ENCODE peak calls at places on chromosomes 11 and 22, in ten cellular contexts. G is GM12878; Q is body of pancreas; J is A549; Y is lower lobe of right lung; E is AG09309; T is astrocyte of the spinal cord; F is uterus; D is fibroblast of pulmonary artery; M is CD8-positive, alpha-beta T cell. K is an unnamed sample.

GRCh38 chr11:2205214-2205770 is 33.7 kb upstream of the TH start:
- DNase-seq in G (no peak), Q (no peak), J (no peak), Y (no peak), E (no peak), T (no peak), F (peak), D (no peak), M (no peak), K (no peak)

GRCh38 chr22:36331306-36331911 is 56.4 kb downstream of the MYH9 start:
- DNase-seq in G (peak), Q (peak), J (peak), Y (peak), E (peak), T (peak), F (peak), D (peak), M (peak), K (peak)

GRCh38 chr11:117612111-117612510 is 184.9 kb downstream of the DSCAML1 start:
- DNase-seq in G (no peak), Q (no peak), J (no peak), Y (no peak), E (no peak), T (no peak), F (no peak), D (no peak), M (no peak), K (no peak)

GRCh38 chr11:6608011-6608410 is 4.0 kb downstream of the TAF10 start:
- DNase-seq in G (no peak), Q (no peak), J (no peak), Y (no peak), E (no peak), T (no peak), F (peak), D (no peak), M (no peak), K (no peak)

GRCh38 chr11:69981119-69981770 is 96.9 kb upstream of the ANO1 start:
- DNase-seq in G (no peak), Q (no peak), J (no peak), Y (no peak), E (no peak), T (no peak), F (no peak), D (no peak), M (no peak), K (no peak)

GRCh38 chr11:33116535-33116934 is 44.7 kb downstream of the CSTF3 start:
- DNase-seq in G (no peak), Q (no peak), J (peak), Y (no peak), E (no peak), T (peak), F (no peak), D (peak), M (no peak), K (peak)

GRCh38 chr22:46798366-46799057 is 36.1 kb downstream of the TBC1D22A start:
- DNase-seq in G (no peak), Q (peak), J (peak), Y (peak), E (no peak), T (peak), F (peak), D (peak), M (peak), K (peak)

GRCh38 chr11:76234704-76235232 is 28.5 kb upstream of the WNT11 start:
- DNase-seq in G (no peak), Q (no peak), J (no peak), Y (peak), E (no peak), T (no peak), F (no peak), D (no peak), M (no peak), K (peak)

DNA sequence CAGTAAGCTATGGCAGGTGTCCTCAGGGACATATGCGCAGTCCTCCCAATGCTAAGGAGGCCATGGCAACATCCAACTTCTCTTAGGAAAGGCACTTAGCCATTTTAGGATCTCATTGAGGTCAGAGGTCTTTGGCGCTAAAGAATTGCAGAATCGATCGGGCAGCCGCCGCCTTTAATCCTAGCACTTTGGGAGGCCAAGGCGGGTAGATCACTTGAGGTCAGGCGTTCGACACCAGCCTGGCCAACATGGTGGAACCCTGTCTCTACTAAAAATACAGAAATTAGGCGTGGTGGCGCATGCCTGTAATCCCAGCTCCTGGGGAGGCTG is 1.2 kb upstream of the CHID1 start:
- DNase-seq in G (no peak), Q (no peak), J (no peak), Y (no peak), E (no peak), T (no peak), F (no peak), D (no peak), M (no peak), K (no peak)
- H3K4me3 ChIP-seq in G (peak), Q (no peak), J (peak), Y (peak), E (no peak), T (no peak), F (no peak), D (no peak), M (peak), K (no peak)

GRCh38 chr11:108561535-108561991 is 32.0 kb downstream of the EXPH5 start:
- DNase-seq in G (no peak), Q (no peak), J (no peak), Y (no peak), E (no peak), T (peak), F (no peak), D (peak), M (no peak), K (no peak)

GRCh38 chr11:108562746-108563581 is 30.6 kb downstream of the EXPH5 start:
- DNase-seq in G (no peak), Q (no peak), J (no peak), Y (no peak), E (no peak), T (no peak), F (no peak), D (no peak), M (no peak), K (no peak)

GRCh38 chr11:108558222-108558621 is 35.3 kb downstream of the EXPH5 start:
- DNase-seq in G (peak), Q (no peak), J (no peak), Y (no peak), E (no peak), T (no peak), F (no peak), D (no peak), M (no peak), K (no peak)

GRCh38 chr11:108559340-108559739 is 34.2 kb downstream of the EXPH5 start:
- DNase-seq in G (no peak), Q (no peak), J (no peak), Y (no peak), E (peak), T (peak), F (no peak), D (peak), M (no peak), K (peak)

GRCh38 chr11:108559904-108560303 is 33.7 kb downstream of the EXPH5 start:
- DNase-seq in G (no peak), Q (no peak), J (no peak), Y (no peak), E (peak), T (peak), F (no peak), D (peak), M (no peak), K (peak)
- H3K4me3 ChIP-seq in G (no peak), Q (no peak), J (no peak), Y (no peak), E (no peak), T (no peak), F (no peak), D (no peak), M (no peak), K (no peak)

DNA sequence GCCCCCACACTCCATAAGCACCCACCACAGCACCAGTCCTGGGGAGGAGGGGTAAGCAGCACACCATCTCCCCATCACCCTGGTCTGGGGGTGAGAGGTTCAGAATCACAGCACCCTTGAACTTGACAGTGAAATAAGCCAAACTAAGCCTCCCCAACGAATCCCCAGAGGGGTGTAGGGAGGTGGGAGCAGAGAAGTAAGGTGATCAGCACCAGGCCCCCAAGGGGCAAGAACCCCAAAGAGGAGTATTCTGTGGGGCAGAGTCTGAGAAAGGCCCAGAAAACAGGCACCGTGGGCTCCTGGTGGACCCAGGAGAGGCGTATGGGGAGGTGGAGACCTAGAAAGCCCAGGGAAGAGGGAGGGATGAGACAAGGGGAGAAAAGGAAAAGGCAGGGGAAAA is 30.9 kb downstream of the ARAP1 start:
- DNase-seq in G (no peak), Q (no peak), J (no peak), Y (no peak), E (no peak), T (no peak), F (no peak), D (no peak), M (no peak), K (no peak)
- H3K4me3 ChIP-seq in G (peak), Q (peak), J (peak), Y (peak), E (peak), T (peak), F (peak), D (peak), M (peak), K (peak)

DNA sequence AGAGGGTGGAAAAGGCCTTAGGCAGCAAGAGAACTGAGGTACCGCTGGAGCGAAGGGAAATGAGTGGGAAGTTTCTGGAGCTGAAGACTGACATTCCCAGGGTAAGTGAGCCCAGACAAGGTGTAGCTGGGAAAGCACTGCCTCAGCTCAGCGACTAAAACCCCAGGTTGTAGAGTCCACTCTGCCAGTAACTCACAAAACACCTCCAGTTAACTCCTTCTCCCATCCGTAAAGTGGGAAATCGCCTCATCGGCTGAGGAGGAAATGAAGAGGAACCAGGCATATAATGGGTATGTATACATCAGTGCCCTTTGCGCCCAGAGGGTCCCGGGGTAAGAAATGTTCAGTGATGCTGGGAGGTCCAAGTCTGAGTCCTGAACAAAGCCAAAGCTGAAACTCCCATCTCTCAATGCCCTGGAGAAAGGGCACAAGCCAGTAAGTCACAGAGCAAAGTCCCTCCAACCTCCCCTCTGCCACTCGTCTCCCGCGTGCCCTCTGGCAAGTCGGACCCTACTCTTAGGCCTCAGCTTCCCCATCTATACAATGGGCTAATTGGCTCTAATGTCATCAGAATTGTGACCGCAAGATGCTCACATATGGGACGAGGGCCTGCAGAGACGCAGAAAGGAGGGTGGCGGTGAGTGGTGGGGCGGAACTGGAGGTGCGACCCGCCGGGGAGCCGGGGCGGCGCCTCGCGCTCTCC is 588 bp downstream of the VPS37C start:
- DNase-seq in G (no peak), Q (no peak), J (no peak), Y (no peak), E (no peak), T (no peak), F (no peak), D (peak), M (no peak), K (peak)
- H3K4me3 ChIP-seq in G (peak), Q (peak), J (peak), Y (peak), E (peak), T (peak), F (peak), D (peak), M (peak), K (peak)

GRCh38 chr11:122042981-122043380 is 73.0 kb downstream of the BLID start:
- DNase-seq in G (no peak), Q (no peak), J (no peak), Y (no peak), E (no peak), T (no peak), F (no peak), D (no peak), M (no peak), K (no peak)
- H3K4me3 ChIP-seq in G (no peak), Q (no peak), J (no peak), Y (no peak), E (no peak), T (no peak), F (no peak), D (no peak), M (no peak), K (no peak)